ENCODE peak calls at places on chromosomes 11 and 22, in five cellular contexts. V is NCI-H345; C is astrocyte of the spinal cord; I is stimulated activated CD8-positive, alpha-beta memory T cell treated with anti-CD3 and anti-CD28 coated beads, Interleukin-2, amount 100 ng/mL, for 48 hours; N is right lobe of liver. O is an unnamed sample.

GRCh38 chr11:13594045-13594444 is 74.4 kb upstream of the FAR1 start:
- DNase-seq in C (no peak), I (no peak), N (no peak), V (no peak), O (no peak)

GRCh38 chr22:29840498-29840897 is 2.4 kb upstream of the ASCC2 start:
- DNase-seq in V (no peak), I (no peak), N (no peak), C (no peak), O (no peak)

GRCh38 chr11:35539256-35539655 is 13.8 kb upstream of the PAMR1 start:
- DNase-seq in N (no peak), V (no peak), I (no peak), C (peak; percentile 5), O (peak; percentile 31)

GRCh38 chr22:44127353-44127752 is 53.4 kb upstream of the PARVG start:
- DNase-seq in I (no peak), N (no peak), C (no peak), V (no peak), O (peak; percentile 28)

GRCh38 chr11:85277693-85278092 is 349.5 kb downstream of the DLG2 start:
- DNase-seq in N (no peak), C (no peak), I (no peak), V (no peak), O (no peak)

GRCh38 chr11:131253142-131253884 is 117.1 kb upstream of the NTM start:
- DNase-seq in C (no peak), I (no peak), N (no peak), V (no peak), O (peak; percentile 9)

GRCh38 chr22:25853902-25854301 is 111.9 kb downstream of the MYO18B start:
- DNase-seq in I (no peak), V (no peak), N (no peak), C (no peak), O (peak; percentile 2)

GRCh38 chr22:24146791-24147353 is 34.4 kb upstream of the SUSD2 start:
- DNase-seq in C (peak; percentile 85), I (no peak), N (no peak), V (no peak), O (peak; percentile 72)